ENCODE peak calls at places on chromosomes 7 and 10, in six cellular contexts. G is H1, F is IMR-90, Y is mesenchymal stem cell, M is H9, W is trophoblast cell. Q is an unnamed sample.

GRCh38 chr10:25786899-25787298 is 147.1 kb upstream of the MYO3A start:
- DNase-seq in Y (no peak), M (no peak), W (no peak), F (no peak), G (no peak), Q (no peak)

GRCh38 chr10:88901610-88902327 is 21.7 kb downstream of the STAMBPL1 start:
- DNase-seq in W (peak; percentile 27), F (peak; percentile 80), M (no peak), Y (peak; percentile 41), G (no peak), Q (no peak)

GRCh38 chr10:111128331-111129167 is 51.7 kb downstream of the ADRA2A start:
- DNase-seq in M (peak; percentile 52), G (no peak), F (peak; percentile 12), W (peak; percentile 11), Y (peak; percentile 12), Q (no peak)

GRCh38 chr10:49285232-49285631 is 13.7 kb upstream of the C10orf71 start:
- DNase-seq in G (no peak), W (peak; percentile 34), Y (no peak), M (no peak), F (no peak), Q (no peak)

GRCh38 chr10:76432274-76433012 is 1001.0 kb downstream of the LRMDA start:
- DNase-seq in F (peak; percentile 74), G (no peak), Y (peak; percentile 40), W (peak; percentile 51), M (no peak), Q (no peak)

GRCh38 chr10:21534611-21535493 is 820 bp downstream of the MLLT10 start:
- DNase-seq in W (peak; percentile 80), G (peak; percentile 72), F (peak; percentile 45), M (peak; percentile 73), Y (peak; percentile 80), Q (no peak)

GRCh38 chr10:110568055-110568735 is 700 bp downstream of the SMC3 start:
- DNase-seq in Y (peak; percentile 46), M (peak; percentile 48), G (no peak), F (no peak), W (peak; percentile 37), Q (no peak)

GRCh38 chr10:76009531-76009930 is 578.1 kb downstream of the LRMDA start:
- DNase-seq in W (no peak), Y (no peak), G (no peak), F (no peak), M (no peak), Q (no peak)

GRCh38 chr10:83274088-83274487 is 865.2 kb upstream of the GHITM start:
- DNase-seq in Y (peak; percentile 1), G (no peak), F (no peak), M (no peak), W (no peak), Q (no peak)

GRCh38 chr7:34949356-34949755 is 87.9 kb downstream of the DPY19L1 start:
- DNase-seq in G (no peak), W (no peak), F (peak; percentile 54), M (no peak), Y (peak; percentile 38), Q (no peak)

DNA sequence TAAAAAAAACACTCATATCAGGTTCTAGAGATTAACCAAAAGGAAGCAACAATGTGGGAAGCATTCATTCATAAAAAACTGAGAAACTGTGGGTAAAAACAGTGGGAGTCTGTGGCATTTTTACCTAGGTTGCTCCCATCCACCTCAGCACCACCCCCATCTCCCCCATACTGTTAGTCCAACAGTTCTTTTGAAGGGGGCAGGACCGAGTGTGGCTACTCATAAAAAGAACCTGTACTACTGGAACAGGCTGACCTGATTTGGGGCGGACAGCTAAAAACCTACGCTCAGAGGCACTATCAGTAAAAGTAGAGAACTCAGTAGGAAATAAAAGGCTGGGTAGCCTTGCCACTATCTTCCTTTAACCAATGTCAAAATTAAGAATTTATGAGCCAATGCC is 84.5 kb downstream of the DPY19L1 start:
- DNase-seq in M (no peak), W (no peak), F (no peak), G (no peak), Y (no peak), Q (no peak)
- H4K91ac ChIP-seq in M (no peak overlapping the region), W (no peak overlapping the region), F (no peak overlapping the region), G (no peak overlapping the region), Y (no peak overlapping the region), Q (no peak overlapping the region)

GRCh38 chr7:151240942-151241754 is 7.3 kb downstream of the SMARCD3 start:
- DNase-seq in W (no peak), G (no peak), F (no peak), Y (no peak), M (no peak), Q (no peak)
- H3K27ac ChIP-seq in W (no peak overlapping the region), G (no peak overlapping the region), F (no peak overlapping the region), Y (no peak overlapping the region), M (no peak overlapping the region), Q (no peak overlapping the region)

DNA sequence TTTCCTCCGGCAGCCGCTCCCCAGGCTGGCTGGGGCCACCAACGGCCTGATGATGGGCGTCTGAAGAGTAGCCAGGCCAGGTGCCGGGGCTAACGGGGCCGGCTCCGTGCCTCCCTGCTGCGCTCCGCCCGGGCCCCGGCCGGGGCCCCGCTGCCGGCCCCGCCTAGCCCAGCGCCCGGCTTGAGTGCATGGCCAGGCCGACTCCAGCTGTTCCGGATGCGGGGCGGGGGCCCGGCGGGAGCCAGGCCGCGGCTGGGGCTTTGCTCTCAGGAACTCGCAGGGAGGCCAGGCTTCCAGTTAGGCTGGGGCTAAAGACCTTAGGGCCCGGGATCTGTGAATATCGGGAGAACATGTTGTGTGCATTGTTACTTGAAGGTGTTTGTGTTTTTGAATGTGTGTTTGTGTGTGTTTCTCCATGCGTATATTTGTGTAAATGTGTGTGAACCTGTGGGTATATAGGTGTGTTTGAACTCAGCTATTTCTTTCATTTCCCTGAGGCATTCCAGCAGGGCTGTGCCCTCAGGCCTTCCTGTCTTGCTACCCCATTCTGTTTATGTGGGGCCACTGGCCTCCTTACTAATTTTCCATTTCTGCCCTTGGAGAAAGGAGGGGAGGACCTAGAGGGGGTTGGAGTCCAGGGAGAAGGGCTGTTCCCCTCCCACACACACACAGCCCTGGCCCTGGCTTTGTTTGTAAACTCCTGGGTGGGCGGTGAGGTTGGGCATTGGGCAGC is 1.1 kb upstream of the LBX1 start:
- DNase-seq in G (no peak), M (no peak), F (no peak), W (peak; percentile 43), Y (no peak), Q (no peak)
- H3K9ac ChIP-seq in G (no peak overlapping the region), M (no peak overlapping the region), F (no peak overlapping the region), W (no peak overlapping the region), Y (no peak overlapping the region), Q (no peak overlapping the region)

GRCh38 chr10:123683865-123684264 is 17.7 kb downstream of the GPR26 start:
- DNase-seq in F (no peak), W (no peak), Y (no peak), G (no peak), M (no peak), Q (no peak)
- H4K91ac ChIP-seq in F (no peak overlapping the region), W (no peak overlapping the region), Y (no peak overlapping the region), G (no peak overlapping the region), M (no peak overlapping the region), Q (no peak overlapping the region)

GRCh38 chr10:325282-325681 is 190.0 kb downstream of the ZMYND11 start:
- DNase-seq in M (no peak), F (no peak), W (no peak), G (no peak), Y (no peak), Q (no peak)
- H3K27ac ChIP-seq in M (no peak overlapping the region), F (no peak overlapping the region), W (no peak overlapping the region), G (no peak overlapping the region), Y (no peak overlapping the region), Q (no peak overlapping the region)

GRCh38 chr10:32962541-32962940 is 4.5 kb upstream of the ITGB1 start:
- DNase-seq in W (no peak), F (no peak), M (no peak), G (no peak), Y (no peak), Q (no peak)
- H3K9ac ChIP-seq in W (no peak overlapping the region), F (peak overlapping the region; percentile 56), M (no peak overlapping the region), G (no peak overlapping the region), Y (peak overlapping the region; percentile 59), Q (no peak overlapping the region)

GRCh38 chr10:1527951-1528350 is 209.4 kb downstream of the ADARB2 start:
- DNase-seq in W (no peak), Y (no peak), F (no peak), G (no peak), M (no peak), Q (no peak)

GRCh38 chr10:1521741-1522140 is 215.6 kb downstream of the ADARB2 start:
- DNase-seq in M (no peak), Y (no peak), F (no peak), W (no peak), G (peak; percentile 20), Q (no peak)

GRCh38 chr10:1526427-1527055 is 210.8 kb downstream of the ADARB2 start:
- DNase-seq in Y (no peak), F (no peak), W (no peak), G (no peak), M (no peak), Q (no peak)

GRCh38 chr10:1522237-1522636 is 215.1 kb downstream of the ADARB2 start:
- DNase-seq in M (no peak), F (no peak), W (no peak), Y (no peak), G (peak; percentile 43), Q (no peak)

DNA sequence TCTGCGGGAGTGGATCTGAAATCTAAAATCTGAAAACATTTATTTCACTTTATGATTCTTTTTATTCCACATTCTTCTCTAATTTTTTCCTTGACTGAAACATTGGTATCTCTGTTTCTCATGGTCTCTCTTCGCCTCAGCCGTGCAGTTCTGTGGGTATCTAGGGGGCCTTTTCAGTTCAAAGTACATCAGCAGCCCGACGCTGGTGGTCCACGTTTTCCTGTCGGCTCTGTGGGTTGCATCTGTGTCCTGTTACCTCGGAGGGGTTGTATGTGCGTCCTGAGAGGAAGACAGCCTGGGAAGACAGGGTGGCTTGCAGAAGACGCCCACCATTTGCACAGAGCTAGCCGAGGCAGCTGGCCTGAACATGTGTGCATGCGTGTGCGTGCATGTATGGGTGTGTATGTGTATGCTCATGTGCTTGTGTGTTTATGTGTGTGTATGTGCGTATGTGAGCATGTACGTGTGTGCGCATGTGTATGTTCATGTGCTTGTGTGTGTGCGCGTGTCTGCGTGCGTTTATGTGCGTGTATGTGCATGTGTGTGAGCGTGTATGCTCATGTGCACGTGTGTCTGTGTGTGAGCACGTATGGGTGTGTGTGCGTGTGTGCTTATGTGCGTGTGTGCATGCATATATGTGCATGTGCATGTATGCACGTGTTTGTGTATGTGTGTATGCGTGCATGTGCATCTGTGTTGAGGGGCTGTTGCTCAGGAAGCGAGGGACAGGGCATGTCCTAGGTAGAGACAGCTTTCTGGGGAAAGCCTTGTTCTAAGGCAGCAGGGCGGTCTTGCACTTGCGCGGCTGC is 211.8 kb downstream of the ADARB2 start:
- DNase-seq in G (no peak), F (no peak), W (no peak), Y (no peak), M (no peak), Q (no peak)
- H4K91ac ChIP-seq in G (peak overlapping the region; percentile 25), F (no peak overlapping the region), W (no peak overlapping the region), Y (peak overlapping the region; percentile 1), M (no peak overlapping the region), Q (peak overlapping the region; percentile 7)

GRCh38 chr7:88281729-88282128 is 25.0 kb downstream of the STEAP4 start:
- DNase-seq in G (no peak), W (no peak), F (no peak), M (no peak), Y (no peak), Q (no peak)
- H3K27ac ChIP-seq in G (no peak overlapping the region), W (no peak overlapping the region), F (no peak overlapping the region), M (no peak overlapping the region), Y (no peak overlapping the region), Q (no peak overlapping the region)